ENCODE peak calls at places on chromosomes 5 and 9, in ten cellular contexts. E, S, I, X, Z, U, J, G, W and N are unnamed samples.

GRCh38 chr5:128038641-128039040 is 44.9 kb upstream of the SLC12A2 start:
- DNase-seq in E (peak; percentile 77), S (no peak), I (no peak), X (no peak), Z (no peak), U (no peak), J (no peak), G (no peak), W (peak; percentile 58), N (peak; percentile 37)

GRCh38 chr5:117623042-117623815 is 1048.6 kb upstream of the SEMA6A start:
- DNase-seq in E (no peak), S (no peak), I (no peak), X (no peak), Z (no peak), U (no peak), J (no peak), G (no peak), W (no peak), N (no peak)

GRCh38 chr5:119048246-119048645 is 22.6 kb upstream of the DMXL1 start:
- DNase-seq in E (no peak), S (no peak), I (no peak), X (no peak), Z (no peak), U (no peak), J (no peak), G (no peak), W (no peak), N (no peak)

GRCh38 chr5:81778642-81779041 is 27.7 kb upstream of the SSBP2 start:
- DNase-seq in E (peak; percentile 46), S (no peak), I (no peak), X (no peak), Z (no peak), U (no peak), J (no peak), G (no peak), W (no peak), N (no peak)

GRCh38 chr5:157870837-157871834 is 12.2 kb upstream of the CLINT1 start:
- DNase-seq in E (peak; percentile 59), S (no peak), I (no peak), X (no peak), Z (no peak), U (no peak), J (no peak), G (no peak), W (peak; percentile 93), N (no peak)

GRCh38 chr5:10789021-10789420 is 28.0 kb upstream of the DAP start:
- DNase-seq in E (peak; percentile 66), S (no peak), I (no peak), X (no peak), Z (no peak), U (no peak), J (no peak), G (no peak), W (no peak), N (no peak)

GRCh38 chr9:32618261-32618660 is 17.2 kb downstream of the TAF1L start:
- DNase-seq in E (no peak), S (no peak), I (no peak), X (no peak), Z (no peak), U (no peak), J (no peak), G (no peak), W (no peak), N (no peak)

GRCh38 chr5:2015116-2015848 is 132.6 kb upstream of the IRX4 start:
- DNase-seq in E (no peak), S (no peak), I (no peak), X (no peak), Z (no peak), U (no peak), J (no peak), G (no peak), W (no peak), N (no peak)

GRCh38 chr5:1568201-1568979 is 44.6 kb upstream of the LPCAT1 start:
- DNase-seq in E (peak; percentile 66), S (no peak), I (peak; percentile 39), X (no peak), Z (no peak), U (no peak), J (no peak), G (no peak), W (peak; percentile 86), N (no peak)

GRCh38 chr5:144219869-144220268 is 49.2 kb downstream of the KCTD16 start:
- DNase-seq in E (no peak), S (no peak), I (no peak), X (no peak), Z (no peak), U (no peak), J (no peak), G (no peak), W (no peak), N (no peak)

GRCh38 chr9:136222896-136223266 is 18.0 kb upstream of the LHX3 start:
- DNase-seq in E (no peak), S (no peak), I (no peak), X (no peak), Z (no peak), U (no peak), J (no peak), G (no peak), W (no peak), N (no peak)

GRCh38 chr5:170731052-170731451 is 52.5 kb upstream of the GABRP start:
- DNase-seq in E (no peak), S (no peak), I (no peak), X (no peak), Z (no peak), U (no peak), J (no peak), G (no peak), W (no peak), N (no peak)

GRCh38 chr9:114080773-114081440 is 2.8 kb upstream of the AMBP start:
- DNase-seq in E (no peak), S (no peak), I (no peak), X (no peak), Z (peak; percentile 66), U (no peak), J (no peak), G (no peak), W (peak; percentile 94), N (no peak)

GRCh38 chr5:7690557-7690956 is 160.4 kb downstream of the CFAP90 start:
- DNase-seq in E (no peak), S (no peak), I (no peak), X (no peak), Z (no peak), U (no peak), J (no peak), G (no peak), W (no peak), N (no peak)

GRCh38 chr5:30908356-30908755 is 285.1 kb upstream of the CDH6 start:
- DNase-seq in E (no peak), S (no peak), I (no peak), X (no peak), Z (no peak), U (no peak), J (no peak), G (no peak), W (no peak), N (no peak)

GRCh38 chr9:82570226-82570625 is 492.7 kb downstream of the RASEF start:
- DNase-seq in E (no peak), S (no peak), I (no peak), X (no peak), Z (no peak), U (no peak), J (no peak), G (no peak), W (peak; percentile 2), N (no peak)

GRCh38 chr5:60538955-60539866 is 160.8 kb downstream of the DEPDC1B start:
- DNase-seq in E (no peak), S (no peak), I (no peak), X (no peak), Z (no peak), U (no peak), J (no peak), G (no peak), W (peak; percentile 13), N (peak; percentile 63)

GRCh38 chr5:154967419-154968024 is 26.6 kb downstream of the MRPL22 start:
- DNase-seq in E (peak; percentile 34), S (no peak), I (no peak), X (no peak), Z (no peak), U (no peak), J (no peak), G (no peak), W (peak; percentile 14), N (no peak)

GRCh38 chr9:95645992-95646391 is 129.2 kb upstream of the PTCH1 start:
- DNase-seq in E (peak; percentile 33), S (no peak), I (no peak), X (no peak), Z (no peak), U (no peak), J (no peak), G (no peak), W (no peak), N (no peak)